ENCODE peak calls at places on chromosomes 13 and 19, in four cellular contexts. One of them, this sample, is unnamed.

GRCh38 chr13:36858285-36858684 is 39.3 kb downstream of the RFXAP start:
- DNase-seq in HepG2: peak
- DNase-seq in K562: peak
- DNase-seq in GM12878: no peak
- DNase-seq in this sample: no peak

GRCh38 chr13:71754407-71754974 is 112.5 kb downstream of the DACH1 start:
- DNase-seq in GM12878: no peak
- DNase-seq in K562: no peak
- DNase-seq in HepG2: no peak
- DNase-seq in this sample: no peak

GRCh38 chr19:39223703-39224279 is 19.7 kb upstream of the SYCN start:
- DNase-seq in K562: peak
- DNase-seq in GM12878: no peak
- DNase-seq in HepG2: no peak
- DNase-seq in this sample: no peak

GRCh38 chr19:17332677-17333581 is 1.7 kb downstream of the ANO8 start:
- DNase-seq in HepG2: peak
- DNase-seq in GM12878: peak
- DNase-seq in K562: peak
- DNase-seq in this sample: peak

GRCh38 chr13:34152996-34153395 is 335.0 kb downstream of the RFC3 start:
- DNase-seq in K562: no peak
- DNase-seq in GM12878: no peak
- DNase-seq in HepG2: no peak
- DNase-seq in this sample: no peak

GRCh38 chr13:37486171-37486661 is 112.4 kb downstream of the POSTN start:
- DNase-seq in K562: no peak
- DNase-seq in GM12878: no peak
- DNase-seq in HepG2: no peak
- DNase-seq in this sample: no peak

GRCh38 chr13:99553033-99553432 is 51.8 kb downstream of the TM9SF2 start:
- DNase-seq in K562: no peak
- DNase-seq in HepG2: no peak
- DNase-seq in GM12878: no peak
- DNase-seq in this sample: no peak

GRCh38 chr13:44278164-44278563 is 95.5 kb upstream of the SERP2 start:
- DNase-seq in HepG2: no peak
- DNase-seq in K562: no peak
- DNase-seq in GM12878: no peak
- DNase-seq in this sample: no peak

GRCh38 chr19:6088677-6089063 is 21.6 kb downstream of the RFX2 start:
- DNase-seq in K562: no peak
- DNase-seq in HepG2: no peak
- DNase-seq in GM12878: no peak
- DNase-seq in this sample: no peak

GRCh38 chr13:30301827-30302226 is 5.5 kb downstream of the KATNAL1 start:
- DNase-seq in K562: no peak
- DNase-seq in HepG2: no peak
- DNase-seq in GM12878: no peak
- DNase-seq in this sample: no peak

GRCh38 chr13:99380921-99381645 is 73.9 kb upstream of the GPR183 start:
- DNase-seq in K562: no peak
- DNase-seq in GM12878: peak
- DNase-seq in HepG2: no peak
- DNase-seq in this sample: no peak

GRCh38 chr13:109251958-109252357 is 534.4 kb downstream of the IRS2 start:
- DNase-seq in GM12878: no peak
- DNase-seq in K562: no peak
- DNase-seq in HepG2: no peak
- DNase-seq in this sample: no peak

GRCh38 chr19:41894350-41894749 is 11.4 kb downstream of the ARHGEF1 start:
- DNase-seq in K562: no peak
- DNase-seq in HepG2: no peak
- DNase-seq in GM12878: no peak
- DNase-seq in this sample: no peak

GRCh38 chr19:4386038-4386782 is 14.1 kb downstream of the SH3GL1 start:
- DNase-seq in HepG2: no peak
- DNase-seq in GM12878: no peak
- DNase-seq in K562: no peak
- DNase-seq in this sample: no peak

GRCh38 chr19:8311461-8312260 is 3.5 kb upstream of the CD320 start:
- DNase-seq in K562: no peak
- DNase-seq in HepG2: no peak
- DNase-seq in GM12878: no peak
- DNase-seq in this sample: no peak

GRCh38 chr13:72651196-72651595 is 76.2 kb downstream of the MZT1 start:
- DNase-seq in GM12878: no peak
- DNase-seq in K562: no peak
- DNase-seq in HepG2: peak
- DNase-seq in this sample: no peak

GRCh38 chr19:48108997-48109782 is 1.4 kb downstream of the PLA2G4C start:
- DNase-seq in K562: no peak
- DNase-seq in HepG2: no peak
- DNase-seq in GM12878: no peak
- DNase-seq in this sample: no peak

GRCh38 chr13:47853236-47853635 is 147.8 kb downstream of the SUCLA2 start:
- DNase-seq in K562: no peak
- DNase-seq in HepG2: no peak
- DNase-seq in GM12878: no peak
- DNase-seq in this sample: no peak

GRCh38 chr19:10936661-10937084 is 8.1 kb downstream of the TIMM29 start:
- DNase-seq in GM12878: peak
- DNase-seq in HepG2: peak
- DNase-seq in K562: peak
- DNase-seq in this sample: no peak

GRCh38 chr19:12997225-12997966 is 2.1 kb downstream of the NFIX start:
- DNase-seq in K562: no peak
- DNase-seq in GM12878: no peak
- DNase-seq in HepG2: no peak
- DNase-seq in this sample: no peak

GRCh38 chr13:32314968-32315254 is 252 bp downstream of the ZAR1L start:
- DNase-seq in K562: peak
- DNase-seq in GM12878: no peak
- DNase-seq in HepG2: peak
- DNase-seq in this sample: no peak

GRCh38 chr19:11550265-11550664 is 8.8 kb downstream of the ELOF1 start:
- DNase-seq in GM12878: no peak
- DNase-seq in HepG2: no peak
- DNase-seq in K562: no peak
- DNase-seq in this sample: no peak

GRCh38 chr13:67776171-67776570 is 546.0 kb upstream of the PCDH9 start:
- DNase-seq in GM12878: no peak
- DNase-seq in HepG2: no peak
- DNase-seq in K562: no peak
- DNase-seq in this sample: no peak

GRCh38 chr13:86907116-86907515 is 764.1 kb upstream of the SLITRK5 start:
- DNase-seq in HepG2: no peak
- DNase-seq in GM12878: no peak
- DNase-seq in K562: no peak
- DNase-seq in this sample: no peak

GRCh38 chr19:47471733-47472457 is at the start of gene SLC8A2:
- DNase-seq in K562: peak
- DNase-seq in HepG2: peak
- DNase-seq in GM12878: no peak
- DNase-seq in this sample: peak

GRCh38 chr13:98480915-98481510 is 95.9 kb downstream of the STK24 start:
- DNase-seq in K562: peak
- DNase-seq in HepG2: no peak
- DNase-seq in GM12878: no peak
- DNase-seq in this sample: no peak

GRCh38 chr13:76421011-76421410 is 465.2 kb downstream of the KCTD12 start:
- DNase-seq in HepG2: no peak
- DNase-seq in K562: no peak
- DNase-seq in GM12878: no peak
- DNase-seq in this sample: no peak

GRCh38 chr19:40739030-40739839 is 11.0 kb downstream of the ACTMAP start:
- DNase-seq in K562: no peak
- DNase-seq in GM12878: no peak
- DNase-seq in HepG2: no peak
- DNase-seq in this sample: no peak

GRCh38 chr19:1364070-1364719 is 19.5 kb upstream of the NDUFS7 start:
- DNase-seq in GM12878: no peak
- DNase-seq in HepG2: no peak
- DNase-seq in K562: no peak
- DNase-seq in this sample: no peak

GRCh38 chr19:23381114-23381513 is 14.2 kb downstream of the ZNF91 start:
- DNase-seq in HepG2: no peak
- DNase-seq in GM12878: no peak
- DNase-seq in K562: no peak
- DNase-seq in this sample: no peak

GRCh38 chr13:30667014-30667413 is 49.3 kb downstream of the USPL1 start:
- DNase-seq in K562: no peak
- DNase-seq in GM12878: no peak
- DNase-seq in HepG2: no peak
- DNase-seq in this sample: no peak

GRCh38 chr19:53849237-53849676 is 18.4 kb upstream of the MYADM start:
- DNase-seq in K562: no peak
- DNase-seq in GM12878: no peak
- DNase-seq in HepG2: no peak
- DNase-seq in this sample: no peak

GRCh38 chr19:2798733-2799132 is 13.4 kb downstream of the THOP1 start:
- DNase-seq in GM12878: no peak
- DNase-seq in HepG2: no peak
- DNase-seq in K562: no peak
- DNase-seq in this sample: no peak
- TF ChIP-seq HDAC6 in GM12878: no peak
- TF ChIP-seq HDAC6 in HepG2: no peak
- TF ChIP-seq HDAC6 in K562: no peak
- TF ChIP-seq HDAC6 in this sample: no peak

GRCh38 chr19:35439921-35440320 is 8.1 kb upstream of the FFAR2 start:
- DNase-seq in GM12878: no peak
- DNase-seq in K562: no peak
- DNase-seq in HepG2: no peak
- DNase-seq in this sample: no peak

GRCh38 chr19:35446194-35446593 is 1.9 kb upstream of the FFAR2 start:
- DNase-seq in GM12878: no peak
- DNase-seq in K562: no peak
- DNase-seq in HepG2: no peak
- DNase-seq in this sample: no peak

GRCh38 chr19:35438527-35438926 is 9.5 kb upstream of the FFAR2 start:
- DNase-seq in K562: no peak
- DNase-seq in HepG2: no peak
- DNase-seq in GM12878: no peak
- DNase-seq in this sample: no peak

GRCh38 chr19:35444735-35445134 is 3.3 kb upstream of the FFAR2 start:
- DNase-seq in GM12878: no peak
- DNase-seq in K562: no peak
- DNase-seq in HepG2: no peak
- DNase-seq in this sample: no peak

GRCh38 chr19:35442091-35442490 is 6.0 kb upstream of the FFAR2 start:
- DNase-seq in K562: no peak
- DNase-seq in GM12878: no peak
- DNase-seq in HepG2: no peak
- DNase-seq in this sample: no peak
- TF ChIP-seq HDAC6 in K562: no peak
- TF ChIP-seq HDAC6 in GM12878: no peak
- TF ChIP-seq HDAC6 in HepG2: no peak
- TF ChIP-seq HDAC6 in this sample: no peak

GRCh38 chr19:49120868-49121267 is 1.5 kb downstream of the PPFIA3 start:
- DNase-seq in HepG2: no peak
- DNase-seq in GM12878: no peak
- DNase-seq in K562: no peak
- DNase-seq in this sample: no peak
- TF ChIP-seq HDAC6 in HepG2: no peak
- TF ChIP-seq HDAC6 in GM12878: no peak
- TF ChIP-seq HDAC6 in K562: no peak
- TF ChIP-seq HDAC6 in this sample: no peak

GRCh38 chr19:3034845-3035541 is 5.9 kb upstream of the TLE2 start:
- DNase-seq in GM12878: peak
- DNase-seq in HepG2: no peak
- DNase-seq in K562: peak
- DNase-seq in this sample: no peak
- TF ChIP-seq HDAC6 in GM12878: no peak
- TF ChIP-seq HDAC6 in HepG2: no peak
- TF ChIP-seq HDAC6 in K562: no peak
- TF ChIP-seq HDAC6 in this sample: no peak

This sample was measured in H1.